ENCODE peak calls at places on chromosomes 7 and 10, in eight cellular contexts. I is stomach; D is stimulated activated CD8-positive, alpha-beta memory T cell treated with anti-CD3 and anti-CD28 coated beads, Interleukin-4, amount 100 ng/mL, for 48 hours; L is ELR; U is left colon; C is cardiac septum; H is mammary epithelial cell; T is neuronal stem cell. V is an unnamed sample.

GRCh38 chr10:106401161-106401560 is 763.3 kb downstream of the SORCS1 start:
- DNase-seq in U (no peak), L (peak; percentile 62), H (peak; percentile 26), I (no peak), D (no peak), C (no peak), T (no peak), V (no peak)

GRCh38 chr10:26217396-26218105 is 977 bp downstream of the GAD2 start:
- DNase-seq in I (no peak), L (no peak), U (no peak), D (peak; percentile 25), T (no peak), C (no peak), H (no peak), V (no peak)

GRCh38 chr10:56823849-56824248 is 462.8 kb upstream of the ZWINT start:
- DNase-seq in H (peak; percentile 0), U (no peak), D (no peak), T (peak; percentile 1), I (no peak), L (no peak), C (no peak), V (no peak)

GRCh38 chr10:126166797-126167196 is 221.5 kb downstream of the ADAM12 start:
- DNase-seq in U (no peak), I (no peak), H (no peak), D (peak; percentile 35), L (no peak), C (no peak), T (no peak), V (no peak)

GRCh38 chr7:26681819-26682418 is 182.5 kb downstream of the SKAP2 start:
- DNase-seq in I (no peak), L (peak; percentile 55), C (no peak), D (no peak), H (no peak), T (no peak), U (no peak), V (no peak)

GRCh38 chr10:28036587-28036986 is 37.7 kb upstream of the ODAD2 start:
- DNase-seq in D (no peak), L (peak; percentile 86), I (no peak), C (no peak), U (no peak), T (no peak), H (no peak), V (no peak)

GRCh38 chr10:99539120-99539519 is 6.4 kb downstream of the NKX2-3 start:
- DNase-seq in C (no peak), H (no peak), U (no peak), D (no peak), T (no peak), I (no peak), L (no peak), V (no peak)

GRCh38 chr7:48680996-48681395 is 243.4 kb upstream of the CDC14C start:
- DNase-seq in H (peak; percentile 47), C (no peak), I (no peak), U (no peak), T (no peak), D (no peak), L (no peak), V (no peak)

GRCh38 chr10:43235070-43235900 is 31.6 kb downstream of the RASGEF1A start:
- DNase-seq in I (no peak), H (no peak), C (peak; percentile 68), T (no peak), D (peak; percentile 17), L (no peak), U (peak; percentile 0), V (no peak)

GRCh38 chr7:6708304-6708703 is 1.6 kb upstream of the ZNF12 start:
- DNase-seq in T (no peak), C (no peak), U (no peak), L (no peak), D (no peak), H (no peak), I (no peak), V (no peak)

GRCh38 chr10:15068802-15069201 is 19.8 kb downstream of the ACBD7 start:
- DNase-seq in C (no peak), T (no peak), L (peak; percentile 10), H (peak; percentile 58), D (no peak), I (no peak), U (no peak), V (no peak)

GRCh38 chr10:22230331-22230833 is 12.6 kb upstream of the EBLN1 start:
- DNase-seq in H (peak; percentile 45), L (peak; percentile 60), C (no peak), I (no peak), D (no peak), U (peak; percentile 8), T (peak; percentile 44), V (no peak)

GRCh38 chr7:146150153-146150552 is 33.6 kb downstream of the CNTNAP2 start:
- DNase-seq in U (no peak), T (no peak), I (no peak), H (no peak), L (peak; percentile 65), D (no peak), C (no peak), V (no peak)

GRCh38 chr10:125190414-125190813 is 30.1 kb upstream of the CTBP2 start:
- DNase-seq in C (peak; percentile 9), D (no peak), I (no peak), H (no peak), T (no peak), U (no peak), L (no peak), V (no peak)

GRCh38 chr10:4291995-4292394 is 507.0 kb upstream of the KLF6 start:
- DNase-seq in H (no peak), L (no peak), T (no peak), C (no peak), U (no peak), D (no peak), I (no peak), V (no peak)

GRCh38 chr7:136964347-136964746 is 95.9 kb downstream of the CHRM2 start:
- DNase-seq in D (no peak), C (no peak), T (no peak), U (no peak), L (no peak), H (no peak), I (no peak), V (no peak)

GRCh38 chr7:64313740-64314491 is at the start of gene ZNF736:
- DNase-seq in L (peak; percentile 91), I (peak; percentile 89), H (peak; percentile 93), U (peak; percentile 90), C (peak; percentile 93), T (peak; percentile 3), D (peak; percentile 86), V (peak; percentile 92)

GRCh38 chr10:123402021-123402420 is 247.8 kb downstream of the BUB3 start:
- DNase-seq in T (no peak), I (no peak), H (no peak), C (no peak), D (no peak), L (no peak), U (no peak), V (no peak)

GRCh38 chr7:104306788-104307187 is 21.6 kb upstream of the LHFPL3 start:
- DNase-seq in H (no peak), I (no peak), U (no peak), L (no peak), D (no peak), T (no peak), C (no peak), V (no peak)

GRCh38 chr7:100888988-100889760 is at the start of gene UFSP1:
- DNase-seq in C (no peak), I (no peak), U (no peak), L (no peak), H (no peak), D (no peak), T (no peak), V (no peak)

GRCh38 chr7:45924283-45924682 is 3.2 kb upstream of the IGFBP3 start:
- DNase-seq in H (peak; percentile 93), D (no peak), T (no peak), I (no peak), L (peak; percentile 80), C (no peak), U (no peak), V (no peak)

GRCh38 chr7:98189559-98189958 is 21.7 kb upstream of the BHLHA15 start:
- DNase-seq in H (no peak), L (no peak), C (no peak), T (no peak), U (no peak), I (no peak), D (no peak), V (no peak)

GRCh38 chr7:1986366-1987083 is 246.2 kb downstream of the MAD1L1 start:
- DNase-seq in U (no peak), T (no peak), D (peak; percentile 26), I (no peak), H (no peak), L (no peak), C (no peak), V (no peak)

GRCh38 chr10:21926949-21927348 is 76.6 kb downstream of the DNAJC1 start:
- DNase-seq in I (no peak), L (peak; percentile 92), U (no peak), C (no peak), H (peak; percentile 91), T (no peak), D (no peak), V (peak; percentile 36)

GRCh38 chr10:35194906-35195305 is 68.3 kb downstream of the CREM start:
- DNase-seq in L (peak; percentile 37), I (no peak), C (no peak), H (peak; percentile 14), D (peak; percentile 46), T (no peak), U (no peak), V (no peak)

GRCh38 chr10:6920072-6921019 is 340.3 kb upstream of the PRKCQ start:
- DNase-seq in U (peak; percentile 74), T (peak; percentile 48), I (peak; percentile 82), L (peak; percentile 66), D (peak; percentile 85), C (peak; percentile 87), H (peak; percentile 48), V (peak; percentile 72)

GRCh38 chr10:79274279-79275104 is 72.8 kb upstream of the PPIF start:
- DNase-seq in T (no peak), I (peak; percentile 52), H (peak; percentile 30), D (no peak), L (no peak), U (peak; percentile 44), C (peak; percentile 93), V (peak; percentile 69)

GRCh38 chr7:133783276-133783675 is 343.9 kb upstream of the LRGUK start:
- DNase-seq in T (no peak), H (peak; percentile 19), D (no peak), U (no peak), L (peak; percentile 6), I (no peak), C (no peak), V (no peak)

GRCh38 chr10:96470108-96470743 is 43.5 kb downstream of the TLL2 start:
- DNase-seq in I (peak; percentile 31), C (peak; percentile 74), H (peak; percentile 19), L (peak; percentile 48), D (peak; percentile 49), T (peak; percentile 39), U (peak; percentile 25), V (no peak)

GRCh38 chr10:896982-897381 is 34.5 kb downstream of the LARP4B start:
- DNase-seq in L (no peak), I (no peak), H (no peak), D (no peak), U (no peak), T (no peak), C (no peak), V (no peak)

GRCh38 chr7:15305002-15305600 is 256.7 kb downstream of the AGMO start:
- DNase-seq in H (peak; percentile 33), U (peak; percentile 39), C (no peak), D (peak; percentile 26), T (peak; percentile 39), I (peak; percentile 40), L (peak; percentile 80), V (no peak)

GRCh38 chr7:9921326-9921725 is 1052.3 kb upstream of the PHF14 start:
- DNase-seq in U (no peak), C (no peak), T (no peak), I (no peak), H (no peak), D (no peak), L (no peak), V (no peak)

GRCh38 chr10:31694929-31695837 is 233.4 kb downstream of the ARHGAP12 start:
- DNase-seq in U (no peak), D (no peak), C (no peak), L (no peak), I (no peak), T (no peak), H (no peak), V (no peak)

GRCh38 chr10:49056356-49056755 is 59.0 kb downstream of the VSTM4 start:
- DNase-seq in I (no peak), H (no peak), T (no peak), U (no peak), L (no peak), D (no peak), C (no peak), V (peak; percentile 28)

V was measured in lung.